ENCODE peak calls at places on chromosomes 16 and 17, in five cellular contexts. X is iPS-NIHi11; O is mesendoderm; U is cerebellar cortex; F is activated CD4-positive, alpha-beta T cell treated with anti-CD3 and anti-CD28 coated beads, Interleukin-2, amount 10 ng/mL, durations not matched to agents 7 days and 5 days. V is an unnamed sample.

GRCh38 chr16:26133401-26133800 is 441.6 kb downstream of the HS3ST4 start:
- DNase-seq in X (no peak), O (no peak), U (no peak), F (no peak), V (no peak)

GRCh38 chr17:79730769-79731483 is at the start of gene ENPP7:
- DNase-seq in X (no peak), O (no peak), U (no peak), F (no peak), V (no peak)

GRCh38 chr17:40015998-40016691 is 905 bp downstream of the CSF3 start:
- DNase-seq in X (no peak), O (no peak), U (no peak), F (no peak), V (no peak)

GRCh38 chr17:16980813-16981731 is 9.2 kb upstream of the TNFRSF13B start:
- DNase-seq in X (no peak), O (peak), U (no peak), F (no peak), V (no peak)

GRCh38 chr17:63928172-63928666 is 3.9 kb downstream of the CD79B start:
- DNase-seq in X (peak), O (no peak), U (no peak), F (no peak), V (no peak)

GRCh38 chr17:14061666-14062560 is 7.4 kb upstream of the COX10 start:
- DNase-seq in X (peak), O (peak), U (no peak), F (no peak), V (no peak)

GRCh38 chr17:81020443-81020766 is 14.5 kb upstream of the BAIAP2 start:
- DNase-seq in X (no peak), O (no peak), U (no peak), F (no peak), V (no peak)

GRCh38 chr17:58432806-58433573 is 15.7 kb upstream of the RNF43 start:
- DNase-seq in X (no peak), O (no peak), U (no peak), F (no peak), V (no peak)

GRCh38 chr16:55349867-55350266 is 25.9 kb downstream of the IRX6 start:
- DNase-seq in X (no peak), O (no peak), U (no peak), F (no peak), V (no peak)

GRCh38 chr17:15091825-15092224 is 173.3 kb downstream of the PMP22 start:
- DNase-seq in X (peak), O (peak), U (no peak), F (no peak), V (no peak)

GRCh38 chr17:49035470-49036269 is 38.5 kb downstream of the IGF2BP1 start:
- DNase-seq in X (peak), O (peak), U (no peak), F (peak), V (no peak)